ENCODE peak calls at places on chromosomes 2 and 18, in five cellular contexts. C is right cardiac atrium, V is aorta, I is fibroblast of mammary gland, W is IMR-90. N is an unnamed sample.

GRCh38 chr18:29181151-29181901 is 1004.4 kb upstream of the CDH2 start:
- DNase-seq in C (no peak), V (no peak), I (peak), W (peak), N (peak)

GRCh38 chr2:134401081-134401497 is 147.2 kb downstream of the MGAT5 start:
- DNase-seq in C (peak), V (peak), I (peak), W (peak), N (peak)

GRCh38 chr2:208608436-208608835 is 201.8 kb downstream of the PTH2R start:
- DNase-seq in C (no peak), V (no peak), I (no peak), W (no peak), N (no peak)

GRCh38 chr2:159518321-159519005 is 97.9 kb downstream of the BAZ2B start:
- DNase-seq in C (no peak), V (no peak), I (peak), W (no peak), N (no peak)

GRCh38 chr2:202171246-202171833 is 67.1 kb downstream of the SUMO1 start:
- DNase-seq in C (peak), V (no peak), I (no peak), W (no peak), N (no peak)

GRCh38 chr18:23998811-23999210 is 15.7 kb upstream of the TTC39C start:
- DNase-seq in C (no peak), V (no peak), I (no peak), W (no peak), N (no peak)

GRCh38 chr2:24049485-24050021 is at the start of gene FKBP1B:
- DNase-seq in C (peak), V (peak), I (peak), W (peak), N (peak)

GRCh38 chr2:160064916-160065315 is 2.5 kb upstream of the PLA2R1 start:
- DNase-seq in C (no peak), V (no peak), I (no peak), W (no peak), N (no peak)

GRCh38 chr2:116467243-116467642 is 1347.2 kb upstream of the DDX18 start:
- DNase-seq in C (no peak), V (no peak), I (no peak), W (no peak), N (no peak)

GRCh38 chr2:10935953-10936942 is 24.5 kb downstream of the KCNF1 start:
- DNase-seq in C (no peak), V (no peak), I (peak), W (peak), N (peak)

GRCh38 chr2:58146707-58147106 is 94.4 kb downstream of the FANCL start:
- DNase-seq in C (no peak), V (no peak), I (peak), W (peak), N (no peak)

GRCh38 chr2:176178271-176178806 is 10.1 kb upstream of the HOXD1 start:
- DNase-seq in C (no peak), V (no peak), I (peak), W (no peak), N (peak)

GRCh38 chr2:21740529-21740928 is 616.8 kb downstream of the TDRD15 start:
- DNase-seq in C (no peak), V (no peak), I (peak), W (peak), N (no peak)

GRCh38 chr2:229226372-229226771 is 44.7 kb downstream of the PID1 start:
- DNase-seq in C (peak), V (no peak), I (no peak), W (no peak), N (no peak)

GRCh38 chr2:26932974-26933373 is 37.5 kb upstream of the MAPRE3 start:
- DNase-seq in C (no peak), V (peak), I (no peak), W (no peak), N (no peak)

GRCh38 chr18:49625021-49625691 is 63.3 kb downstream of the LIPG start:
- DNase-seq in C (no peak), V (no peak), I (peak), W (peak), N (no peak)

GRCh38 chr2:9481257-9481922 is 7.0 kb downstream of the IAH1 start:
- DNase-seq in C (no peak), V (no peak), I (peak), W (peak), N (no peak)

GRCh38 chr2:62194558-62195420 is 1.1 kb upstream of the B3GNT2 start:
- DNase-seq in C (peak), V (no peak), I (no peak), W (no peak), N (no peak)

GRCh38 chr2:235843591-235844395 is 324.4 kb downstream of the GBX2 start:
- DNase-seq in C (no peak), V (no peak), I (no peak), W (no peak), N (no peak)

GRCh38 chr2:15634846-15635490 is 43.3 kb downstream of the DDX1 start:
- DNase-seq in C (no peak), V (no peak), I (no peak), W (no peak), N (peak)

GRCh38 chr2:224894356-224894755 is 147.9 kb downstream of the DOCK10 start:
- DNase-seq in C (no peak), V (no peak), I (no peak), W (no peak), N (no peak)

GRCh38 chr2:53104263-53104662 is 663.3 kb upstream of the CHAC2 start:
- DNase-seq in C (no peak), V (no peak), I (peak), W (peak), N (peak)

GRCh38 chr18:40874233-40874632 is 1080.8 kb upstream of the PIK3C3 start:
- DNase-seq in C (no peak), V (no peak), I (peak), W (peak), N (peak)

GRCh38 chr2:140580799-140581198 is 1550.0 kb downstream of the LRP1B start:
- DNase-seq in C (no peak), V (no peak), I (peak), W (no peak), N (no peak)

GRCh38 chr2:233674995-233675394 is 3.3 kb downstream of the UGT1A9 start:
- DNase-seq in C (no peak), V (no peak), I (no peak), W (no peak), N (no peak)

GRCh38 chr18:6842081-6842480 is 112.6 kb downstream of the ARHGAP28 start:
- DNase-seq in C (no peak), V (no peak), I (no peak), W (no peak), N (no peak)

GRCh38 chr2:218569038-218569431 is 396 bp downstream of the CNOT9 start:
- DNase-seq in C (no peak), V (peak), I (peak), W (peak), N (peak)

GRCh38 chr2:74576151-74576755 is 21.7 kb downstream of the DOK1 start:
- DNase-seq in C (no peak), V (no peak), I (peak), W (peak), N (peak)

GRCh38 chr2:182240862-182241371 is 185.9 kb downstream of the PDE1A start:
- DNase-seq in C (peak), V (no peak), I (peak), W (peak), N (peak)

GRCh38 chr2:128783896-128784295 is 465.2 kb upstream of the HS6ST1 start:
- DNase-seq in C (no peak), V (no peak), I (no peak), W (no peak), N (no peak)

GRCh38 chr2:30180230-30180629 is 33.4 kb downstream of the YPEL5 start:
- DNase-seq in C (peak), V (no peak), I (no peak), W (no peak), N (no peak)

GRCh38 chr18:34121157-34121807 is 103.4 kb downstream of the NOL4 start:
- DNase-seq in C (no peak), V (no peak), I (peak), W (no peak), N (peak)

DNA sequence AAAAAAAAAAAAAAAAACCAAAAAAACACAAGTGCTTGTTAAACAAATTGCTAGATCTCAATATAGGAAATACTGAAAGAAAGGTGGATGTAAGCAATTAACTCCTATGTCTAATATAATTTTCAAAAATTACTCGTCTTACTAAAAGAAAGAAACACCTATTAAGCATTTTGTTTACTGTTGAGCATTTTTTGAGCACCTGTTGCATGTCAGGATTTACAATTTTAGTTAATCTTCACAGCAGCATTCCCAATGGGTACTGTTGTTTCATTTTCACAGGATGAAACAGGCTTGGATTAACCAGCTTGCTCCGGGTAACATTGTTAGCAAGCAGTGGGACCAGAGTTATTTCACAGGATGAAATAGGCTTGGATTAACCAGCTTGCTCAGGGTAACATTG is 4.8 kb downstream of the ZNF638 start:
- DNase-seq in C (no peak), V (no peak), I (no peak), W (no peak), N (no peak)
- H3K4me3 ChIP-seq in C (no peak), V (no peak), I (no peak), W (no peak), N (no peak)

GRCh38 chr18:31683968-31684278 is 458 bp downstream of the B4GALT6 start:
- DNase-seq in C (no peak), V (no peak), I (no peak), W (no peak), N (no peak)
- H3K4me3 ChIP-seq in C (peak), V (no peak), I (peak), W (peak), N (peak)

GRCh38 chr2:226478121-226478809 is 321.4 kb downstream of the IRS1 start:
- DNase-seq in C (peak), V (peak), I (peak), W (peak), N (peak)
- H3K4me3 ChIP-seq in C (no peak), V (no peak), I (no peak), W (no peak), N (no peak)

DNA sequence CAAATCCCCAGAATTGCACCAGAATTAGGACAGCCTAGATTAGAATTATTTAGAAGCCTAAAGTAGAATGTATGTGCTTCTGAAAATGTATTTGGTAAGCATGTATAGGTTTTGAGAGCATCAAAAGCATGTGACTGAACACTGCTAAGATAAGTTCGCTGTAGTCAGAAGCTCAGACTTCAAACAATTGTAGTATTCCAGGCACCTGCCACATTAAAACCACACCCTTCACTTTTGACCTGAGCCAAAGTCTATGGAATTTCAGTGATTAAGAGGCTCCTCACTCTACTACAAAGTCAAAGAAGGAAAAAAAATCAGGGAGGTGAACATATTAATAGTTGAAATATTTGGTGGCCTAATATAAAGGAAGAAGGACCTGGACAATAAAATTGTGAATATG is 8.2 kb downstream of the KCNJ3 start:
- DNase-seq in C (no peak), V (no peak), I (no peak), W (no peak), N (no peak)
- H3K4me3 ChIP-seq in C (no peak), V (no peak), I (no peak), W (no peak), N (no peak)

DNA sequence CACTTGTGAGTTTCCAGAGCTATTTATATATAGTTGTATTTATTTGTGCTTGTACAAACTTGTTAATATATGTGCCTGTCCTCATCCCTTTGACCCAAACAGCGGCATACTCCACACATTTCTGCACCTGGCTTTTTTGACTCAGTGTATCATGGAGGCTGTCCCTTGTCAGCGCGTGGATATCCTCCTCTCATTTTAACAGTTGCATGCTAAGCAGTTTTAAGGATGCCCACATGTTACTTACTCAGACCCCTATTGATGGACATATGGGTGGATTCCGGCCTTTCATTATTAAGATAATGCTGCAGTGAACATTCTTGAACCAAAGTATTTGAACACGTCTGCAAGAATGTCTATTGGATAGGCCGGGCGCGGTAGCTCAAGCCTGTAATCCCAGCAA is 655 bp upstream of the MREG start:
- DNase-seq in C (no peak), V (no peak), I (no peak), W (no peak), N (no peak)
- H3K4me3 ChIP-seq in C (no peak), V (no peak), I (no peak), W (no peak), N (no peak)

GRCh38 chr2:189835855-189836558 is 51.8 kb downstream of the PMS1 start:
- DNase-seq in C (no peak), V (no peak), I (no peak), W (no peak), N (peak)

GRCh38 chr2:189829092-189829843 is 45.0 kb downstream of the PMS1 start:
- DNase-seq in C (no peak), V (no peak), I (peak), W (peak), N (peak)

GRCh38 chr2:189826039-189826438 is 41.8 kb downstream of the PMS1 start:
- DNase-seq in C (no peak), V (no peak), I (no peak), W (no peak), N (no peak)

GRCh38 chr2:189834059-189834458 is 49.8 kb downstream of the PMS1 start:
- DNase-seq in C (no peak), V (no peak), I (no peak), W (no peak), N (no peak)

GRCh38 chr2:189830510-189830909 is 46.3 kb downstream of the PMS1 start:
- DNase-seq in C (peak), V (no peak), I (no peak), W (no peak), N (no peak)
- H3K4me3 ChIP-seq in C (no peak), V (no peak), I (no peak), W (no peak), N (no peak)

DNA sequence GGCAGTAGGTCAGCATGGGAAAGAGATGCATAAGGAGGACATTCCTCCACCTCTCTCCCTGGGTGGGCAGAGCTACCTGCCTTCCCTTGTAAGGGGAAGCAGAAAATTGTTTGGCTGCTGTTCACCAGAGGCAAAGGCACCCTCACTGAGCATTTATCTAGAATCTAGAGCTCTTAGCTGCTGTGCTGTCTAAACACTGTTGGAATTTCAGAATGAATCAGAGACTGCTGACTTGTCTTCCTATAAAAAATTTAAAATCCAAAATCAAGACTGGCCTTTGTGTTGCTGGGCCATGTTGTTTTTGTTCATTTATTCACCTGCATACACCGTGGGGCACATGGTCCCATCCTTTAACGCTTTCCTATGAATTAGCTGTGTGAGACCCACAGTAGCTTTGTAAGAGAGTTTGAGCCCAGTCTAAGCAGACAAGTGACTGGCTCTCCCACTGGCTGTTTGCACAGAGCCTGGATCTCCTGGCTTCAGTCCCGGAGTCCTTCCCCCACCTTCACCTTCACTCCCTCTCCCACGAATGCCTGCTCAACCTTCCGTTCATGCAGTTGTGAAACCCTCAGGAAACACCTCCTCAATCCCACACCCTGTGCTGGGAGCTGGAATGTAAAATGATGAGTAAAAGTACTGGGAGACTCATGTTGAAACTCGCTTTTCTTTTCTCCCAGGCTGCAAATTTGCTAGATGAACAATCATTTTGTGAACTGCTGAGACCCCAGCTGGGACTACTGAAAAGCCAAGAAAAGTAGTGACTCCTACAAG is 76.2 kb downstream of the FAM168B start:
- DNase-seq in C (no peak), V (no peak), I (peak), W (peak), N (peak)
- H3K4me3 ChIP-seq in C (no peak), V (no peak), I (no peak), W (no peak), N (no peak)